ENCODE peak calls at places on chromosomes 4 and X, in ten cellular contexts. L is CD8-positive, alpha-beta memory T cell; C is fibroblast of lung; B is SK-N-SH; I is A549; W is stomach; T is lower lobe of right lung; P is endothelial cell of umbilical vein; M is ovary; R is psoas muscle. D is an unnamed sample. For H3K9me3 and H3K4me1, the result is how much of the 10 kb centered on the place peaks cover.

GRCh38 chr4:21716526-21716925 is 232.0 kb downstream of the KCNIP4 start:
- DNase-seq in L (no peak), C (no peak), B (no peak), I (no peak), W (no peak), T (no peak), P (no peak), M (no peak), R (no peak), D (no peak)

GRCh38 chrX:106933538-106933961 is 13.3 kb downstream of the CLDN2 start:
- DNase-seq in L (no peak), C (peak), B (peak), I (peak), W (peak), T (no peak), P (peak), M (peak), R (no peak), D (no peak)

GRCh38 chrX:73758253-73758652 is 195.3 kb downstream of the CHIC1 start:
- DNase-seq in L (no peak), C (no peak), B (no peak), I (no peak), W (no peak), T (no peak), P (no peak), M (no peak), R (no peak), D (no peak)

GRCh38 chr4:14059006-14059405 is 431.5 kb upstream of the BOD1L1 start:
- DNase-seq in L (no peak), C (peak), B (no peak), I (no peak), W (no peak), T (no peak), P (no peak), M (no peak), R (no peak), D (no peak)

GRCh38 chr4:40990202-40990898 is 224.0 kb downstream of the APBB2 start:
- DNase-seq in L (no peak), C (peak), B (no peak), I (peak), W (no peak), T (no peak), P (peak), M (no peak), R (no peak), D (no peak)

GRCh38 chrX:107565916-107566602 is 62.3 kb upstream of the PRPS1 start:
- DNase-seq in L (no peak), C (peak), B (peak), I (peak), W (peak), T (no peak), P (peak), M (no peak), R (no peak), D (no peak)

GRCh38 chrX:129235903-129236302 is 287.4 kb downstream of the SMARCA1 start:
- DNase-seq in L (no peak), C (peak), B (no peak), I (no peak), W (no peak), T (no peak), P (no peak), M (no peak), R (no peak), D (no peak)

GRCh38 chrX:73581002-73581628 is 18.1 kb downstream of the CHIC1 start:
- DNase-seq in L (no peak), C (no peak), B (no peak), I (no peak), W (no peak), T (no peak), P (peak), M (no peak), R (no peak), D (no peak)

GRCh38 chrX:51496501-51497291 is at the start of gene NUDT11:
- DNase-seq in L (no peak), C (peak), B (peak), I (peak), W (peak), T (peak), P (peak), M (peak), R (peak), D (peak)

GRCh38 chr4:15676039-15676438 is 5.6 kb upstream of the FAM200B start:
- DNase-seq in L (no peak), C (no peak), B (no peak), I (no peak), W (no peak), T (no peak), P (no peak), M (no peak), R (no peak), D (no peak)

GRCh38 chrX:106168107-106168506 is at the start of gene PWWP3B:
- DNase-seq in L (no peak), C (peak), B (no peak), I (peak), W (peak), T (peak), P (no peak), M (peak), R (no peak), D (peak)

GRCh38 chrX:68842781-68843581 is 14.2 kb downstream of the EFNB1 start:
- DNase-seq in L (no peak), C (peak), B (no peak), I (no peak), W (peak), T (peak), P (no peak), M (no peak), R (no peak), D (no peak)

GRCh38 chr4:26248647-26249046 is 72.2 kb upstream of the RBPJ start:
- DNase-seq in L (no peak), C (peak), B (peak), I (no peak), W (no peak), T (no peak), P (no peak), M (peak), R (no peak), D (peak)

GRCh38 chr4:14667624-14668295 is 334.5 kb upstream of the CPEB2 start:
- DNase-seq in L (no peak), C (peak), B (no peak), I (peak), W (no peak), T (no peak), P (no peak), M (no peak), R (no peak), D (no peak)

GRCh38 chrX:47831788-47832187 is 4.9 kb upstream of the ZNF81 start:
- DNase-seq in L (peak), C (peak), B (peak), I (peak), W (peak), T (peak), P (peak), M (no peak), R (peak), D (peak)

DNA sequence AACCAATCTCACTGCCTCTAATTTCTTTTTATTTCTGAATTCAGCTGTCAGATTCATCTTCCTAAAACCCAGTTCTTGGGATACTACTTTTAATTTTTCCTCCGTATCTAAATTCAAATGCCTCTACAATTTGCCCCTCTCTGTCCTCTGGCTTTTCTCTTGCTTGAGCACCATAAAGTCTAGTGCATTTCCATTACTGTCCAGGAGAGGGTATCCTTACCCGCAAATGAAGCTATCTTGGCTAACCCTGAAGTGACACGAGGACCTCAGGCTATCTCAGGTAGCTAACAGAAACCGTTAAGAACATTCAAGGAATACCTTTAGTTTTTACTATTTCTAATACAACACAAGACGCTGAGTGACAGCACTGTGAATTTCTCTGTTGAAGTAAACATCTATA is 49.4 kb upstream of the PRR32 start:
- DNase-seq in L (no peak), C (no peak), B (peak), I (peak), W (no peak), T (no peak), P (peak), M (no peak), R (no peak), D (no peak)
- H3K9me3 ChIP-seq in L (under half), C (under half), B (under half), I (under half), W (under half), T (under half), P (under half), M (under half), R (under half), D (under half)

DNA sequence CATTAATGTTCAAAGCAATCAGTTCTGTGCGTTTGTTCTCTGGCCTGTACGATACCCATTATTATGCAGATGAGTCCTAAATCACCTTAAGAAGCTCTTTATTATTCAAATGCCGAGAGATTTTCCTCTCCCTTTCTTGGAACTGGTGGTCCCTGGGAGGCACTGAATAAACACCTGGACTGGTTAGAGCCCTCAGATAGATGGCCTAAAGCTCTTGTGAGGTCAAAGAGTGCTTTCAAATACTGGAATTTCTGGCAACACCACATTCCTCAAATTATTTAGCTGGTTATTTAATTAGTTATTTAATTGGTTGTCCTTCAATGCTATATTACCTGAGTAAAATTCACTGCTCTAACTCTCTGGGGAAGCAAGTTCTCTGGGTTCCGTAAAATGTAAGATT is 3.0 kb downstream of the ARHGEF38 start:
- DNase-seq in L (no peak), C (no peak), B (no peak), I (no peak), W (no peak), T (no peak), P (no peak), M (no peak), R (no peak), D (no peak)
- H3K4me1 ChIP-seq in L (under half), C (under half), B (under half), I (under half), W (under half), T (under half), P (under half), M (under half), R (under half), D (under half)

GRCh38 chrX:7028246-7028645 is 119.3 kb upstream of the STS start:
- DNase-seq in L (no peak), C (no peak), B (no peak), I (no peak), W (no peak), T (no peak), P (no peak), M (no peak), R (no peak), D (no peak)
- H3K4me3 ChIP-seq in L (no peak), C (no peak), B (no peak), I (no peak), W (no peak), T (no peak), P (no peak), M (no peak), R (no peak), D (no peak)

GRCh38 chrX:155983326-155983725 is 14.2 kb upstream of the IL9R start:
- DNase-seq in L (no peak), C (no peak), B (no peak), I (no peak), W (no peak), T (no peak), P (no peak), M (no peak), R (no peak), D (no peak)
- H3K9me3 ChIP-seq in L (under half), C (under half), B (under half), I (under half), W (under half), T (under half), P (under half), M (under half), R (under half), D (under half)

DNA sequence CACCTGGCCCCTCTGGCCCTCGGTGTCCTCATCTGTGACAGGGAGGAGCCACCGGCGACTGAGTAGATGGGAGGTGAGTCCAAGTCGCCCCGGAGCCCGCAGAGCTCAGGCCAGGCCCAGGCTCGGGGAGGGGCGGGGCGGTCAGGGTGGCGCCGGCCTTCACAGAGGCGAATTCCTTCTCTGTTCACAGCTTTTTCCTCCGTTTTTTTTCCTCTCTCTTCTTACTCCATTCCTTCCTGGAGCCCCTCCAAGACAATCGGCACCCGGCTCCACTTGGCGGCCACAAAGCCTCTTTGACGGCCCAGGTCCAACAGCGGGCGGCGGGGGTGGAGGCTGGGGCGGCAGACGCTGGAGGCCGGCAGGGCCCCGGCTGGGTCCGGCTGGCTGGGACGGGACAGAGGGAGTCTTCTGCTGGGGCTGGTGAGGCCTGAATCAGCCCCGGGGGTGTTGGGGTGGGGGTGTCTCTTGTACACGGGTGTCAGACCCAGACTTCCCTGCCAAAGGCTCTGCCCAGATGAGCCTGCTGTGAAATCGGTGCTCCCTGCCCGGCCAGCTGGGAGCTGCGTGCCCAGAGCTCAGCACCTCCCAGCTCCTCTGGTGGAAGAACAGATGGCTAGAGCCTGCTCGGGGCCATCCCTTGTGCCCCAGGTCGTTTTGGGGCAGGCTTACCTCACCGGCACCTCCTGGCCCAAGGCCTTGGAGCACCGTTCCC is 22.6 kb downstream of the FGFRL1 start:
- DNase-seq in L (no peak), C (peak), B (no peak), I (no peak), W (peak), T (no peak), P (peak), M (peak), R (peak), D (peak)
- H3K4me1 ChIP-seq in L (under half), C (under half), B (under half), I (under half), W (half or more), T (under half), P (under half), M (under half), R (under half), D (under half)

GRCh38 chr4:148023782-148024181 is 291.9 kb downstream of the ARHGAP10 start:
- DNase-seq in L (no peak), C (no peak), B (no peak), I (no peak), W (no peak), T (no peak), P (no peak), M (no peak), R (no peak), D (no peak)
- H3K4me3 ChIP-seq in L (no peak), C (no peak), B (no peak), I (no peak), W (no peak), T (no peak), P (no peak), M (no peak), R (peak), D (no peak)

GRCh38 chr4:153679476-153679875 is 4.6 kb upstream of the TLR2 start:
- DNase-seq in L (no peak), C (no peak), B (no peak), I (no peak), W (no peak), T (no peak), P (no peak), M (no peak), R (no peak), D (no peak)

GRCh38 chr4:153676984-153677383 is 7.1 kb upstream of the TLR2 start:
- DNase-seq in L (no peak), C (peak), B (no peak), I (peak), W (no peak), T (no peak), P (peak), M (no peak), R (no peak), D (no peak)

GRCh38 chr4:153676491-153676890 is 7.6 kb upstream of the TLR2 start:
- DNase-seq in L (no peak), C (peak), B (no peak), I (no peak), W (no peak), T (no peak), P (peak), M (no peak), R (no peak), D (no peak)
- H3K9me3 ChIP-seq in L (under half), C (under half), B (under half), I (under half), W (under half), T (under half), P (under half), M (under half), R (under half), D (under half)

DNA sequence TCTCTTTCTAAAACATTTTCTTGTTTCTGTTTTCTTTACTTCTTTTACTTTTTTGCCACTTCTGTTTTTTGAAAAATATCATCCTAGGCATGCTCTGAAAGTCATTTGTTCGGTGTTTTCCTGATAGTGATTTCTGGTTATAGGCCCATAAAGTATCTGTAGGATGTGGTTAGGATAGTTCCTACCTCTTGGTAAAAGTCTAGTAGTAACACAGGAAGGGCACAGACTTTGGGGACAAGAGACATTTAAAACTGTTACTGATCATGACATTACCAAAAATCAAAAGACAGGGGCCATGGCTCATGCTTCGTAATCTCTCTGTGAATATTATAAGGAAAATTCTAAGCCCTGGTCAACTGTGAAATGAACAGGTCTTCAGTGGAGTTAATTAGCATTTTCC is 44.8 kb downstream of the FHL1 start:
- DNase-seq in L (no peak), C (no peak), B (no peak), I (no peak), W (no peak), T (no peak), P (no peak), M (no peak), R (no peak), D (no peak)
- H3K4me1 ChIP-seq in L (under half), C (under half), B (under half), I (under half), W (under half), T (under half), P (under half), M (under half), R (under half), D (under half)

GRCh38 chrX:150303386-150304097 is 59.6 kb upstream of the MAMLD1 start:
- DNase-seq in L (no peak), C (no peak), B (no peak), I (no peak), W (no peak), T (no peak), P (no peak), M (no peak), R (no peak), D (no peak)

GRCh38 chrX:150299579-150299978 is 63.5 kb upstream of the MAMLD1 start:
- DNase-seq in L (no peak), C (no peak), B (no peak), I (no peak), W (no peak), T (no peak), P (no peak), M (no peak), R (no peak), D (no peak)

GRCh38 chrX:150293311-150294013 is 69.7 kb upstream of the MAMLD1 start:
- DNase-seq in L (no peak), C (no peak), B (no peak), I (no peak), W (no peak), T (no peak), P (no peak), M (no peak), R (no peak), D (no peak)

DNA sequence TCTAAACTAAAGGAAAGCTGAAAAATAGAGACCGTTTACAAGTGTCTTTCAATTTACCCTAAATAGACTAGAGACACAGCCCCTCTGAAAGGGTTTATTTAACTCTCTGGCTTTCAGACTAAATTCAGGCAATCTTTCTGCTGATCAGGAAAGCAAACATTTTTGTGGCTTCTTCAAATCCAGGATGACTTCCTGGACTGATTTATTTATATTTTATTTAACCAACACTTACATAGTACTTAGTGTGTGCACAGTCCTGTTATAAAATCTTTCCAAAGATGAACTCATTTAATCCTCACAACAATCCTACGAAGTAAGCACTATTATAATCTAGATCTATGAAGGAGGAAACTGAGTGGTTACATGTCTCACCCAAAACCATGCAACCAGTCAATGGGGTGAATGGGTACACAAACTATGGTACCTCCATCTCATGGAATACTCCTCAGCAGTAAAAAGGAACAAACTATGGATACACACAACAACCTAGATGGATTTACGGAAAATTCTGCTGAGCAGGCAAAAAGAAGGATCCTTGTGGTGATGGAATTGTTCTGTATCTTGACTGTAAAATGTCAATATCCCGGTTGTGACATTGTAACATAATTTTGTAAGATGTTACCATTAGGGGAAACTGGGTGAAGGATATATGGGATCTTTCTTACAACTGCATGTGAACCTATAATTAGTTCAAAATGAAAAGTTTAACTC is 64.1 kb upstream of the MAMLD1 start:
- DNase-seq in L (no peak), C (peak), B (no peak), I (no peak), W (no peak), T (no peak), P (no peak), M (no peak), R (no peak), D (no peak)
- H3K4me3 ChIP-seq in L (no peak), C (no peak), B (no peak), I (no peak), W (no peak), T (no peak), P (no peak), M (no peak), R (no peak), D (no peak)

GRCh38 chrX:65600106-65600505 is 65.5 kb upstream of the LAS1L start:
- DNase-seq in L (no peak), C (no peak), B (no peak), I (no peak), W (no peak), T (no peak), P (no peak), M (no peak), R (no peak), D (no peak)

GRCh38 chrX:65598559-65599147 is 64.1 kb upstream of the LAS1L start:
- DNase-seq in L (no peak), C (no peak), B (no peak), I (no peak), W (no peak), T (no peak), P (no peak), M (no peak), R (no peak), D (no peak)

GRCh38 chrX:65601126-65601525 is 66.3 kb upstream of the MSN start:
- DNase-seq in L (no peak), C (no peak), B (no peak), I (no peak), W (no peak), T (no peak), P (no peak), M (no peak), R (no peak), D (no peak)

GRCh38 chrX:65596270-65596669 is 61.7 kb upstream of the LAS1L start:
- DNase-seq in L (peak), C (peak), B (no peak), I (no peak), W (no peak), T (no peak), P (peak), M (peak), R (no peak), D (no peak)

GRCh38 chrX:65601530-65602281 is 65.7 kb upstream of the MSN start:
- DNase-seq in L (peak), C (peak), B (no peak), I (peak), W (peak), T (peak), P (peak), M (peak), R (peak), D (peak)
- H3K9me3 ChIP-seq in L (under half), C (under half), B (under half), I (under half), W (under half), T (under half), P (under half), M (under half), R (under half), D (under half)

D was measured in uterus.